ENCODE peak calls at places on chromosomes 16 and 17, in four cellular contexts. Y is A549, A is HepG2, K is GM12878. Q is an unnamed sample.

GRCh38 chr16:8182761-8183160 is 407.6 kb downstream of the TMEM114 start:
- DNase-seq in Y (no peak), A (no peak), K (no peak), Q (peak)

GRCh38 chr16:86726340-86726739 is 148.0 kb downstream of the FOXL1 start:
- DNase-seq in Y (no peak), A (no peak), K (no peak), Q (no peak)

GRCh38 chr17:66829883-66830282 is 5.0 kb upstream of the CACNG5 start:
- DNase-seq in Y (no peak), A (no peak), K (no peak), Q (no peak)

GRCh38 chr17:79801156-79802038 is 4.5 kb upstream of the CBX8 start:
- DNase-seq in Y (no peak), A (no peak), K (no peak), Q (no peak)

GRCh38 chr16:72877374-72878028 is 170.4 kb downstream of the ZFHX3 start:
- DNase-seq in Y (peak), A (peak), K (no peak), Q (no peak)

GRCh38 chr16:27314161-27314723 is 468 bp downstream of the IL4R start:
- DNase-seq in Y (peak), A (peak), K (no peak), Q (peak)

GRCh38 chr17:55690105-55690508 is 32.6 kb downstream of the TMEM100 start:
- DNase-seq in Y (no peak), A (no peak), K (no peak), Q (no peak)

GRCh38 chr17:61400786-61401279 is 1.2 kb downstream of the TBX2 start:
- DNase-seq in Y (no peak), A (no peak), K (no peak), Q (no peak)

GRCh38 chr16:3945751-3946603 is 65.5 kb upstream of the CREBBP start:
- DNase-seq in Y (peak), A (peak), K (no peak), Q (no peak)

GRCh38 chr16:64784635-64785034 is 337.2 kb downstream of the CDH11 start:
- DNase-seq in Y (no peak), A (no peak), K (no peak), Q (no peak)

GRCh38 chr17:72691601-72692000 is 400.9 kb downstream of the SLC39A11 start:
- DNase-seq in Y (peak), A (no peak), K (no peak), Q (no peak)

DNA sequence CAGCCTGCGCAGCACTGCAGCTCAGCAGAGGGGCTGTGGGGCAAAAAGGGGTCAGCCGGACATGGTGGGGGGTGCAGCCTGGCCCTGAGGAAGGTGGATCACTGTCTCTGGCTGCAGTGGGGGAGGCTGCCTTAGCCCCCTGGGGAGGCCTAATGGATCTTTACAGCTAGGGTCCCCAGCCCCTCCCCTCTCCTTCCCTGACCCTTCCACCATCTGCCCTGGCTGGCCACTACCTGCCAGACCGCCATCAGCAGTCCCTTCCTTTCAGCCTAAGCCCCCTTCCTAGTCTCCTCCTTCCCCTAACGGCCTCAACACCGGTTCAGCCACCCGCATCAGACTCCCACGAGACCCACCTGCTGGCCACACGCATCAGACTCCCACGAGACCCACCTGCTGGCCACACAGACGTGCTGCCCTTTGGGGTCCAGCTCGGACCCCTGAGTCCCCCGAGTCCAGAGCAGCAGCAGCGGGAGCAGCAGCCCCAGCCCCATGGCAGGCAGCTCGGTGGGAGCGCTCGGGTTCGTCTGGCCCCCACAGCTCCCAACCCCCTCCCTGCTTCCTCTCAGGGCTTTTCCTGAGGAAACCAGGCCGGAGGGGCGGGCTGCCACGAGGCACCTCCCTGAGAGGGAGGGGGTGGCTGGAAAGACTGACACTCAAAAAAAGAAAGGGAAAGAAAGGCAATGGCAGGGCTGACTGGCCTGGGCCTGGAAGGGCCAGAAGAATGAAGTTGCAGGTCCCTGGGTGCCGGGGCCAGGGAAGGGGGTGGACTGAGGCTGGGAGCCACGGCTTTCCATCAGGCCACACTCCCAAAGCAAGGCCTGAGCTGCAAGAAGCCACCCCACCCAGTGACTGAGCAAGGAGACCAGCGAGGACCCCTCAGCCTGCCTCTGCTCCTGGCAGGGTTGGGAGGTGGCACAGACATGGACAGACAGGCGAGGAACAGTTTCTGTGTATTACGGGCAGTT is at the start of gene SCARF1:
- DNase-seq in Y (no peak), A (no peak), K (no peak), Q (no peak)
- TF ChIP-seq CHD4 in Y (no peak), A (no peak), K (no peak), Q (no peak)

GRCh38 chr16:55822280-55822810 is 10.6 kb downstream of the CES1 start:
- DNase-seq in Y (no peak), A (no peak), K (no peak), Q (no peak)
- TF ChIP-seq CHD4 in Y (no peak), A (no peak), K (no peak), Q (no peak)

GRCh38 chr17:4142107-4142900 is 526 bp downstream of the ZZEF1 start:
- DNase-seq in Y (peak), A (peak), K (no peak), Q (peak)
- TF ChIP-seq CHD4 in Y (no peak), A (no peak), K (no peak), Q (no peak)

DNA sequence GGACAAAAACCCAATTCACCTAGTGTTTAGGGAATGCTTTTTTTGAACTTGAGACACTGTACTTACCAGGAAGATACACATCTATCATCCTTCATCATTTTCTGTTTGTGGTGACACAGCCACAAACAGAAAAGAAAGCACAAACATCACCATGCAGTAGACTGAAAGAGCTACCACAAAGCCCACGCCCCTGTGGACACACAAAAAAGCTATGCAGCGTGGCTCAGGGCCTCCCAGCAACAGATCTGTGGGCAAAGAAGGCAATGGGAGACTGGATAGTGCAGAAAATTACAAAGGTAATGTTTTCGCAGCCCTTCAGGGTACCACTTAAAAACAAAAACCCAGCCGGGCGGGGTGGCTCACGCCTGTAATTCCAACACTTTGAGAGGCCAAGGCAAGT is 9.6 kb downstream of the COTL1 start:
- DNase-seq in Y (no peak), A (no peak), K (no peak), Q (no peak)
- TF ChIP-seq CHD4 in Y (no peak), A (no peak), K (no peak), Q (no peak)

Q was measured in K562.